ENCODE peak calls at places on chromosomes 4 and X, in six cellular contexts. One of them, this sample, is unnamed.

GRCh38 chrX:115362334-115363095 is 73.0 kb downstream of the LUZP4 start:
- DNase-seq in sigmoid colon: no peak
- DNase-seq in esophagus muscularis mucosa: no peak
- DNase-seq in body of pancreas: no peak
- DNase-seq in A549: no peak
- DNase-seq in ovary: no peak
- DNase-seq in this sample: no peak

GRCh38 chr4:48727666-48728459 is 52.2 kb downstream of the FRYL start:
- DNase-seq in sigmoid colon: no peak
- DNase-seq in esophagus muscularis mucosa: peak; percentile 39
- DNase-seq in body of pancreas: no peak
- DNase-seq in A549: no peak
- DNase-seq in ovary: no peak
- DNase-seq in this sample: no peak

GRCh38 chr4:145851516-145852201 is 87.0 kb downstream of the ZNF827 start:
- DNase-seq in sigmoid colon: no peak
- DNase-seq in esophagus muscularis mucosa: no peak
- DNase-seq in body of pancreas: no peak
- DNase-seq in A549: no peak
- DNase-seq in ovary: no peak
- DNase-seq in this sample: no peak

GRCh38 chr4:155207534-155208257 is 740 bp upstream of the NPY2R start:
- DNase-seq in sigmoid colon: no peak
- DNase-seq in esophagus muscularis mucosa: no peak
- DNase-seq in body of pancreas: peak; percentile 2
- DNase-seq in A549: peak; percentile 15
- DNase-seq in ovary: no peak
- DNase-seq in this sample: peak; percentile 48

GRCh38 chr4:70667710-70668535 is 1.6 kb upstream of the JCHAIN start:
- DNase-seq in sigmoid colon: no peak
- DNase-seq in esophagus muscularis mucosa: no peak
- DNase-seq in body of pancreas: no peak
- DNase-seq in A549: no peak
- DNase-seq in ovary: no peak
- DNase-seq in this sample: no peak

GRCh38 chr4:130068072-130068471 is 972.1 kb downstream of the C4orf33 start:
- DNase-seq in sigmoid colon: no peak
- DNase-seq in esophagus muscularis mucosa: no peak
- DNase-seq in body of pancreas: no peak
- DNase-seq in A549: no peak
- DNase-seq in ovary: no peak
- DNase-seq in this sample: no peak

GRCh38 chr4:6071191-6071958 is 53.1 kb upstream of the C4orf50 start:
- DNase-seq in sigmoid colon: peak; percentile 40
- DNase-seq in esophagus muscularis mucosa: no peak
- DNase-seq in body of pancreas: no peak
- DNase-seq in A549: no peak
- DNase-seq in ovary: no peak
- DNase-seq in this sample: no peak

GRCh38 chrX:107851215-107851614 is 25.5 kb downstream of the MID2 start:
- DNase-seq in sigmoid colon: no peak
- DNase-seq in esophagus muscularis mucosa: no peak
- DNase-seq in body of pancreas: no peak
- DNase-seq in A549: no peak
- DNase-seq in ovary: no peak
- DNase-seq in this sample: no peak

GRCh38 chrX:45850197-45850774 is 649.6 kb upstream of the DIPK2B start:
- DNase-seq in sigmoid colon: no peak
- DNase-seq in esophagus muscularis mucosa: no peak
- DNase-seq in body of pancreas: no peak
- DNase-seq in A549: no peak
- DNase-seq in ovary: no peak
- DNase-seq in this sample: no peak

GRCh38 chr4:150244600-150244999 is 166.4 kb downstream of the DCLK2 start:
- DNase-seq in sigmoid colon: no peak
- DNase-seq in esophagus muscularis mucosa: no peak
- DNase-seq in body of pancreas: peak; percentile 16
- DNase-seq in A549: no peak
- DNase-seq in ovary: no peak
- DNase-seq in this sample: no peak

GRCh38 chrX:107565916-107566602 is 62.3 kb upstream of the PRPS1 start:
- DNase-seq in sigmoid colon: no peak
- DNase-seq in esophagus muscularis mucosa: no peak
- DNase-seq in body of pancreas: peak; percentile 69
- DNase-seq in A549: peak; percentile 28
- DNase-seq in ovary: no peak
- DNase-seq in this sample: no peak

GRCh38 chrX:121902463-121902862 is 855.1 kb downstream of the GLUD2 start:
- DNase-seq in sigmoid colon: no peak
- DNase-seq in esophagus muscularis mucosa: no peak
- DNase-seq in body of pancreas: no peak
- DNase-seq in A549: no peak
- DNase-seq in ovary: no peak
- DNase-seq in this sample: no peak

GRCh38 chr4:57342406-57342805 is 232.2 kb upstream of the IGFBP7 start:
- DNase-seq in sigmoid colon: no peak
- DNase-seq in esophagus muscularis mucosa: no peak
- DNase-seq in body of pancreas: no peak
- DNase-seq in A549: no peak
- DNase-seq in ovary: no peak
- DNase-seq in this sample: no peak

GRCh38 chr4:80180743-80181142 is 16.6 kb upstream of the PRDM8 start:
- DNase-seq in sigmoid colon: no peak
- DNase-seq in esophagus muscularis mucosa: no peak
- DNase-seq in body of pancreas: no peak
- DNase-seq in A549: no peak
- DNase-seq in ovary: no peak
- DNase-seq in this sample: no peak

GRCh38 chrX:129979207-129979920 is 3.1 kb upstream of the BCORL1 start:
- DNase-seq in sigmoid colon: peak; percentile 66
- DNase-seq in esophagus muscularis mucosa: no peak
- DNase-seq in body of pancreas: no peak
- DNase-seq in A549: no peak
- DNase-seq in ovary: peak; percentile 27
- DNase-seq in this sample: no peak

GRCh38 chr4:87038837-87039715 is 104.3 kb downstream of the AFF1 start:
- DNase-seq in sigmoid colon: peak; percentile 88
- DNase-seq in esophagus muscularis mucosa: peak; percentile 39
- DNase-seq in body of pancreas: peak; percentile 84
- DNase-seq in A549: peak; percentile 54
- DNase-seq in ovary: peak; percentile 61
- DNase-seq in this sample: peak; percentile 59

GRCh38 chr4:182453830-182454229 is 210.6 kb downstream of the TENM3 start:
- DNase-seq in sigmoid colon: no peak
- DNase-seq in esophagus muscularis mucosa: no peak
- DNase-seq in body of pancreas: no peak
- DNase-seq in A549: no peak
- DNase-seq in ovary: no peak
- DNase-seq in this sample: no peak

GRCh38 chr4:182449960-182450359 is 206.8 kb downstream of the TENM3 start:
- DNase-seq in sigmoid colon: no peak
- DNase-seq in esophagus muscularis mucosa: no peak
- DNase-seq in body of pancreas: no peak
- DNase-seq in A549: no peak
- DNase-seq in ovary: no peak
- DNase-seq in this sample: no peak

GRCh38 chr4:182447938-182448280 is 204.7 kb downstream of the TENM3 start:
- DNase-seq in sigmoid colon: no peak
- DNase-seq in esophagus muscularis mucosa: no peak
- DNase-seq in body of pancreas: no peak
- DNase-seq in A549: no peak
- DNase-seq in ovary: no peak
- DNase-seq in this sample: no peak

GRCh38 chr4:182449186-182449880 is 206.1 kb downstream of the TENM3 start:
- DNase-seq in sigmoid colon: peak; percentile 85
- DNase-seq in esophagus muscularis mucosa: no peak
- DNase-seq in body of pancreas: no peak
- DNase-seq in A549: peak; percentile 15
- DNase-seq in ovary: no peak
- DNase-seq in this sample: no peak

GRCh38 chr4:182448281-182449151 is 205.3 kb downstream of the TENM3 start:
- DNase-seq in sigmoid colon: peak; percentile 98
- DNase-seq in esophagus muscularis mucosa: no peak
- DNase-seq in body of pancreas: peak; percentile 95
- DNase-seq in A549: peak; percentile 72
- DNase-seq in ovary: peak; percentile 94
- DNase-seq in this sample: peak; percentile 79
- TF ChIP-seq POLR2A in sigmoid colon: no peak
- TF ChIP-seq POLR2A in esophagus muscularis mucosa: no peak
- TF ChIP-seq POLR2A in body of pancreas: peak; percentile 57
- TF ChIP-seq POLR2A in A549: no peak
- TF ChIP-seq POLR2A in ovary: peak; percentile 62
- TF ChIP-seq POLR2A in this sample: no peak

GRCh38 chr4:138658518-138658917 is 357.1 kb upstream of the NOCT start:
- DNase-seq in sigmoid colon: no peak
- DNase-seq in esophagus muscularis mucosa: no peak
- DNase-seq in body of pancreas: no peak
- DNase-seq in A549: no peak
- DNase-seq in ovary: no peak
- DNase-seq in this sample: no peak

GRCh38 chr4:138659640-138660325 is 355.8 kb upstream of the NOCT start:
- DNase-seq in sigmoid colon: no peak
- DNase-seq in esophagus muscularis mucosa: no peak
- DNase-seq in body of pancreas: no peak
- DNase-seq in A549: no peak
- DNase-seq in ovary: no peak
- DNase-seq in this sample: no peak

GRCh38 chr4:138663883-138664282 is 351.7 kb upstream of the NOCT start:
- DNase-seq in sigmoid colon: no peak
- DNase-seq in esophagus muscularis mucosa: no peak
- DNase-seq in body of pancreas: no peak
- DNase-seq in A549: no peak
- DNase-seq in ovary: no peak
- DNase-seq in this sample: no peak

GRCh38 chr4:138655970-138656369 is 359.6 kb upstream of the NOCT start:
- DNase-seq in sigmoid colon: no peak
- DNase-seq in esophagus muscularis mucosa: no peak
- DNase-seq in body of pancreas: no peak
- DNase-seq in A549: no peak
- DNase-seq in ovary: no peak
- DNase-seq in this sample: no peak

DNA sequence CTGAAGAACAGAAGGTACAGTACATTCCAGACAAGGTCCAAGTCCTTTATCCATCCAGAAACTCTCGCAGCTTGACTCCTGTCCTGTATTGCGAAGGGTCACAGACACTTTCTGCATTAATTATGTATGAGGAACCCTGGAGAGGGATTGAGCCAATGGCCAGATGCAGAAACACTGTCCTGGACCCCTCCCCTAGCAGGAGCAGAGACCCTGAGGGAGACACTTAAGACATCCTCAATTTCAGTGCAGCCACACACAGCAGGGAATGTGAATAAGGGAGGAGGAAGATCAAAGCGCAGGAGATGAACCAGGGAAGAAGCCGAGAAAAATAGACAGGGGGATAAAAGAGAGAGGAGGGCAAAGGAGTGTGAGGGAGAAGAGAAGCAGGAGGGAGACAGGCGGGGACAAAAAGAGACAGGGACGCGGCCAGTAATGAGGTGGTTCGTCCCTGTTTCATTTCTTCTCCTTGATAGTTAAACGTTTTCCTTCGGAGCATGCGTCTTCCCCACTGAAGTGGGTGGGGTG is 356.5 kb upstream of the NOCT start:
- DNase-seq in sigmoid colon: no peak
- DNase-seq in esophagus muscularis mucosa: no peak
- DNase-seq in body of pancreas: no peak
- DNase-seq in A549: no peak
- DNase-seq in ovary: no peak
- DNase-seq in this sample: no peak
- H3K27ac ChIP-seq in sigmoid colon: no peak overlapping the region
- H3K27ac ChIP-seq in esophagus muscularis mucosa: no peak overlapping the region
- H3K27ac ChIP-seq in body of pancreas: no peak overlapping the region
- H3K27ac ChIP-seq in A549: no peak overlapping the region
- H3K27ac ChIP-seq in ovary: no peak overlapping the region
- H3K27ac ChIP-seq in this sample: no peak overlapping the region

DNA sequence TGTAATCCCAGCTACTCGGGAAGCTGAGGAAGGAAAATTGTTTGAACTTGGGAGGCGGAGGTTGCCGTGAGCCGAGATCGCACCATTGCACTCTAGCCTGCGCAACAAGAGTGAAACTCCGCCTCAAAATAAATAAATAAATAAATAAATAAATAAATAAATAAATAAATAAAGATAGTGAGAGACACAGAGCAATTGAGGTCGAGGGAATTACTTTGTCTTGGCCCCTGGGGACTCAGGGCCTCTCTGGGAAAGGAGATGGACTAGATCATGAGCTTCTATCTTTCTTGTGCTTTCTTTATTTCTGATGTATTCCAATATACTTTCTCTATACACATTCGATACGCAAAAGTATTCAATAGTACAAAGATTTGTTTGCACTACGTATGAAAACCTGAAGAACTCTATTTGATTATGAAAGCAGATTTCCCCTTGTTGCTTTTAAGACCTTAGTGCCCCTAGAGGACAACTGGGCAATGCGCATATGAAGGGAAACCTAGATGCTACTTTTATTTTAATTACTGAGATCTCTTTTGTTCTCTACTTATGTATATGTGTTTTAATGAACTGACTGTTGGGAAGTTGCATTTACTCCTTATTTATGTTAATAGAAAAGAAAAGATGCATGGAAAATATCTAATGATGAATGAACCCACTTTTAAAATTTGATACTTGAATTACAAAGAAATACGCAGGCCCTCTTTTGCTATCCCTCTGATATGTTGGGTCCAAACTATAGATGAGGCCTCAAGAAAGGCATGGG is 12.8 kb upstream of the ELOVL6 start:
- DNase-seq in sigmoid colon: no peak
- DNase-seq in esophagus muscularis mucosa: no peak
- DNase-seq in body of pancreas: peak; percentile 39
- DNase-seq in A549: peak; percentile 28
- DNase-seq in ovary: no peak
- DNase-seq in this sample: no peak
- TF ChIP-seq CTCF in sigmoid colon: peak; percentile 66
- TF ChIP-seq CTCF in esophagus muscularis mucosa: peak; percentile 68
- TF ChIP-seq CTCF in body of pancreas: peak; percentile 79
- TF ChIP-seq CTCF in A549: peak; percentile 56
- TF ChIP-seq CTCF in ovary: peak; percentile 28
- TF ChIP-seq CTCF in this sample: peak; percentile 67

GRCh38 chr4:140153419-140153743 is 603 bp downstream of the MAML3 start:
- DNase-seq in sigmoid colon: no peak
- DNase-seq in esophagus muscularis mucosa: no peak
- DNase-seq in body of pancreas: no peak
- DNase-seq in A549: no peak
- DNase-seq in ovary: no peak
- DNase-seq in this sample: no peak

GRCh38 chr4:140152015-140152703 is 1.8 kb downstream of the MAML3 start:
- DNase-seq in sigmoid colon: peak; percentile 86
- DNase-seq in esophagus muscularis mucosa: peak; percentile 94
- DNase-seq in body of pancreas: peak; percentile 80
- DNase-seq in A549: peak; percentile 61
- DNase-seq in ovary: peak; percentile 84
- DNase-seq in this sample: peak; percentile 81

GRCh38 chr4:140152760-140153418 is 1.1 kb downstream of the MAML3 start:
- DNase-seq in sigmoid colon: peak; percentile 86
- DNase-seq in esophagus muscularis mucosa: peak; percentile 94
- DNase-seq in body of pancreas: peak; percentile 75
- DNase-seq in A549: no peak
- DNase-seq in ovary: peak; percentile 73
- DNase-seq in this sample: peak; percentile 58

GRCh38 chr4:140154572-140154891 is 548 bp upstream of the MAML3 start:
- DNase-seq in sigmoid colon: no peak
- DNase-seq in esophagus muscularis mucosa: no peak
- DNase-seq in body of pancreas: no peak
- DNase-seq in A549: no peak
- DNase-seq in ovary: no peak
- DNase-seq in this sample: no peak

GRCh38 chr4:140153744-140154571 is at the start of gene MAML3:
- DNase-seq in sigmoid colon: peak; percentile 98
- DNase-seq in esophagus muscularis mucosa: peak; percentile 98
- DNase-seq in body of pancreas: peak; percentile 97
- DNase-seq in A549: no peak
- DNase-seq in ovary: peak; percentile 94
- DNase-seq in this sample: peak; percentile 98
- TF ChIP-seq POLR2A in sigmoid colon: peak; percentile 84
- TF ChIP-seq POLR2A in esophagus muscularis mucosa: peak; percentile 42
- TF ChIP-seq POLR2A in body of pancreas: peak; percentile 90
- TF ChIP-seq POLR2A in A549: peak; percentile 51
- TF ChIP-seq POLR2A in ovary: peak; percentile 78
- TF ChIP-seq POLR2A in this sample: peak; percentile 66

This sample was measured in upper lobe of left lung.